ENCODE peak calls at places on chromosome 18, in five cellular contexts. One of them, this sample, is unnamed.

GRCh38 chr18:45571714-45572113 is 43.6 kb upstream of the SLC14A2 start:
- DNase-seq in H1: no peak
- DNase-seq in K562: peak
- DNase-seq in GM12878: no peak
- DNase-seq in HepG2: no peak
- DNase-seq in this sample: peak

GRCh38 chr18:79375441-79375840 is 20.3 kb upstream of the NFATC1 start:
- DNase-seq in H1: no peak
- DNase-seq in K562: no peak
- DNase-seq in GM12878: no peak
- DNase-seq in HepG2: no peak
- DNase-seq in this sample: no peak

GRCh38 chr18:79679552-79680099 is at the start of gene CTDP1:
- DNase-seq in H1: peak
- DNase-seq in K562: peak
- DNase-seq in GM12878: no peak
- DNase-seq in HepG2: peak
- DNase-seq in this sample: peak

GRCh38 chr18:59432796-59433195 is 73.7 kb upstream of the LMAN1 start:
- DNase-seq in H1: no peak
- DNase-seq in K562: no peak
- DNase-seq in GM12878: no peak
- DNase-seq in HepG2: no peak
- DNase-seq in this sample: no peak

GRCh38 chr18:44958040-44958439 is 277.4 kb downstream of the SETBP1 start:
- DNase-seq in H1: no peak
- DNase-seq in K562: no peak
- DNase-seq in GM12878: no peak
- DNase-seq in HepG2: no peak
- DNase-seq in this sample: no peak

GRCh38 chr18:6255121-6255742 is 159.5 kb downstream of the L3MBTL4 start:
- DNase-seq in H1: no peak
- DNase-seq in K562: no peak
- DNase-seq in GM12878: no peak
- DNase-seq in HepG2: no peak
- DNase-seq in this sample: no peak

GRCh38 chr18:79875931-79876461 is 75.5 kb downstream of the SLC66A2 start:
- DNase-seq in H1: no peak
- DNase-seq in K562: no peak
- DNase-seq in GM12878: no peak
- DNase-seq in HepG2: no peak
- DNase-seq in this sample: no peak

GRCh38 chr18:8478166-8478967 is 130.9 kb upstream of the RAB12 start:
- DNase-seq in H1: peak
- DNase-seq in K562: peak
- DNase-seq in GM12878: no peak
- DNase-seq in HepG2: peak
- DNase-seq in this sample: peak

GRCh38 chr18:21894619-21895367 is 154.2 kb downstream of the MIB1 start:
- DNase-seq in H1: no peak
- DNase-seq in K562: no peak
- DNase-seq in GM12878: no peak
- DNase-seq in HepG2: no peak
- DNase-seq in this sample: no peak

GRCh38 chr18:46756559-46757201 is at the start of gene ST8SIA5:
- DNase-seq in H1: peak
- DNase-seq in K562: no peak
- DNase-seq in GM12878: no peak
- DNase-seq in HepG2: no peak
- DNase-seq in this sample: no peak
- TF ChIP-seq EZH2 in H1: peak
- TF ChIP-seq EZH2 in K562: no peak
- TF ChIP-seq EZH2 in GM12878: no peak
- TF ChIP-seq EZH2 in HepG2: no peak
- TF ChIP-seq EZH2 in this sample: no peak

GRCh38 chr18:57631697-57632096 is 10.1 kb upstream of the NARS1 start:
- DNase-seq in H1: no peak
- DNase-seq in K562: peak
- DNase-seq in GM12878: no peak
- DNase-seq in HepG2: no peak
- DNase-seq in this sample: no peak
- TF ChIP-seq RAD21 in H1: no peak
- TF ChIP-seq RAD21 in K562: no peak
- TF ChIP-seq RAD21 in GM12878: no peak
- TF ChIP-seq RAD21 in HepG2: no peak
- TF ChIP-seq RAD21 in this sample: no peak

DNA sequence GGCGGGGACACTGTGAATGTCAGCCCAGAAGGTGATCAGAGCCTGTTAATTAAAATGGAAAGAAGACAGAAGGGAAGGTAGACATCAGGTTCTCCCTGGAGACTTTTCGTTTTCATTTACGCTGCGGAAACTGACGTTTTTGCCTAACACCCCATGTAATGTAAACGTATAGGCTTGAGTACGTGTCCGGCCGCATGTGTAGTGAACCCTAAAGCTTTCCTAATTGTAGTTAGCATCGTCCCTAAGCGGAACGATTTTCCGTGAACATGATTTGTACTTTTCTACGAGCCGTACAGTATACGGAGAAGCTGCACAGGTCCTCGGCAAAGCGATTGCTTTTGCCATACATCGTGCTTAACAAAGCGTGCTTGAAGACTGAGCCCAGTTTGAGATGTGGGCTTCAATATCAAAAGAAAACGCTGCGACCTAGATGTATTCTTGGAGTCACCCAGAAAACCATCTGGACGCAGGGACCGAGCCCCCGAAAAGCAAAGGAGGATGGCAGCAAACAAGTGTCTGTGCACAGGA is 284 bp downstream of the TIMM21 start:
- DNase-seq in H1: no peak
- DNase-seq in K562: no peak
- DNase-seq in GM12878: no peak
- DNase-seq in HepG2: no peak
- DNase-seq in this sample: no peak
- TF ChIP-seq EZH2 in H1: no peak
- TF ChIP-seq EZH2 in K562: no peak
- TF ChIP-seq EZH2 in GM12878: no peak
- TF ChIP-seq EZH2 in HepG2: no peak
- TF ChIP-seq EZH2 in this sample: no peak

GRCh38 chr18:25166113-25166512 is 185.9 kb downstream of the ZNF521 start:
- DNase-seq in H1: no peak
- DNase-seq in K562: no peak
- DNase-seq in GM12878: no peak
- DNase-seq in HepG2: no peak
- DNase-seq in this sample: no peak
- TF ChIP-seq RAD21 in H1: no peak
- TF ChIP-seq RAD21 in K562: no peak
- TF ChIP-seq RAD21 in GM12878: no peak
- TF ChIP-seq RAD21 in HepG2: no peak
- TF ChIP-seq RAD21 in this sample: no peak

GRCh38 chr18:24427484-24427883 is 1.0 kb downstream of the IMPACT start:
- DNase-seq in H1: no peak
- DNase-seq in K562: peak
- DNase-seq in GM12878: no peak
- DNase-seq in HepG2: no peak
- DNase-seq in this sample: no peak

GRCh38 chr18:24428709-24429108 is 2.2 kb downstream of the IMPACT start:
- DNase-seq in H1: no peak
- DNase-seq in K562: no peak
- DNase-seq in GM12878: no peak
- DNase-seq in HepG2: no peak
- DNase-seq in this sample: no peak

GRCh38 chr18:24426073-24426397 is 435 bp upstream of the IMPACT start:
- DNase-seq in H1: no peak
- DNase-seq in K562: no peak
- DNase-seq in GM12878: no peak
- DNase-seq in HepG2: no peak
- DNase-seq in this sample: no peak

GRCh38 chr18:24429188-24429587 is 2.7 kb downstream of the IMPACT start:
- DNase-seq in H1: no peak
- DNase-seq in K562: no peak
- DNase-seq in GM12878: no peak
- DNase-seq in HepG2: no peak
- DNase-seq in this sample: no peak

DNA sequence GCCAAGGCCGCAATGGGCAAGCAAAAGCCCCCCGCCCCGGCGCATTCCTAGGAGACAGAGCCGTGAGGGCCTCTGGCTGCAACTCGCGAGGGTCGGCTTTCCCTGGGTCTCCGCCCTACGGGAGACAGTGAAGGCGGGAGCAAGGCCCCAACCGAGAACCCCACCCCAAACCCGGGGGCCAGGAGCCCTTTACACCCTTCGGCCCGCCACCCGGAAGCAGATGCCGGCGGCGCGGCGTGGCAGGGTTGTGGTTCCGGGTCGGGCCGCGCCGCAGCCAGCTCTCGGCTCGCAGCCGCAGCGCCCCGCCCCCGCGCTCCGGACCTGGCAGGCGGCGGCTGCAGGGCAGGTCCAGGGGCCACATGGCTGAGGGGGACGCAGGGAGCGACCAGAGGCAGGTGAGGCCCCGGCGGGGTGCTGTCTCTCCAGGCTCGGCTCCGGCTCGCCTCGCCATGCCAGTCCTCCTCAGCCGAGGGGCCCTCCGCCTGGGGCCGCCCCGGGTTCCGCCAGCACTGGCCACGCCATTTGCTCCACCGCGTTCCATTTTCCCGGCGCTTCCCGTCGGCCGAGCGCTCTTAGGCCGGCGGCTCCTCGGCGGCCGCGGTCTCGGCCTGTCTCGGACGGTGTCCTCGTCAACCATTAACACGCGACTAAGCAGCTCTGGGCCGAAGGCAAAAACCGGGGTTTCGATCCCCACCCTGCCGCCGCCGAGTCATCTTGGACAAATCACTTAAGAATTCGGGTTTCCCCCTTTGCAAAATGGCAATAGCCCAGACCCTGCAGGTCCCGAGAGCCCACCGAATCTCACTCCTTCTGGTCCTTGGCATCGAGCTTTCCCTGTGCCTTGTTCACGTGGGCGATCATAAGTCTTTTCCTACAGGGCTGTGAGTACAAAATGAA is at the start of gene IMPACT:
- DNase-seq in H1: peak
- DNase-seq in K562: peak
- DNase-seq in GM12878: no peak
- DNase-seq in HepG2: peak
- DNase-seq in this sample: peak
- TF ChIP-seq EZH2 in H1: no peak
- TF ChIP-seq EZH2 in K562: no peak
- TF ChIP-seq EZH2 in GM12878: no peak
- TF ChIP-seq EZH2 in HepG2: no peak
- TF ChIP-seq EZH2 in this sample: no peak

GRCh38 chr18:48321586-48321985 is 87.6 kb downstream of the ZBTB7C start:
- DNase-seq in H1: no peak
- DNase-seq in K562: no peak
- DNase-seq in GM12878: no peak
- DNase-seq in HepG2: no peak
- DNase-seq in this sample: no peak

GRCh38 chr18:48321121-48321520 is 88.1 kb downstream of the ZBTB7C start:
- DNase-seq in H1: no peak
- DNase-seq in K562: no peak
- DNase-seq in GM12878: no peak
- DNase-seq in HepG2: no peak
- DNase-seq in this sample: no peak

GRCh38 chr18:48320639-48320945 is 88.6 kb downstream of the ZBTB7C start:
- DNase-seq in H1: no peak
- DNase-seq in K562: no peak
- DNase-seq in GM12878: no peak
- DNase-seq in HepG2: no peak
- DNase-seq in this sample: no peak

GRCh38 chr18:48318481-48318880 is 90.7 kb downstream of the ZBTB7C start:
- DNase-seq in H1: no peak
- DNase-seq in K562: no peak
- DNase-seq in GM12878: no peak
- DNase-seq in HepG2: no peak
- DNase-seq in this sample: no peak

GRCh38 chr18:48319796-48320638 is 89.2 kb downstream of the ZBTB7C start:
- DNase-seq in H1: no peak
- DNase-seq in K562: no peak
- DNase-seq in GM12878: no peak
- DNase-seq in HepG2: no peak
- DNase-seq in this sample: no peak
- TF ChIP-seq RAD21 in H1: no peak
- TF ChIP-seq RAD21 in K562: no peak
- TF ChIP-seq RAD21 in GM12878: no peak
- TF ChIP-seq RAD21 in HepG2: no peak
- TF ChIP-seq RAD21 in this sample: no peak

DNA sequence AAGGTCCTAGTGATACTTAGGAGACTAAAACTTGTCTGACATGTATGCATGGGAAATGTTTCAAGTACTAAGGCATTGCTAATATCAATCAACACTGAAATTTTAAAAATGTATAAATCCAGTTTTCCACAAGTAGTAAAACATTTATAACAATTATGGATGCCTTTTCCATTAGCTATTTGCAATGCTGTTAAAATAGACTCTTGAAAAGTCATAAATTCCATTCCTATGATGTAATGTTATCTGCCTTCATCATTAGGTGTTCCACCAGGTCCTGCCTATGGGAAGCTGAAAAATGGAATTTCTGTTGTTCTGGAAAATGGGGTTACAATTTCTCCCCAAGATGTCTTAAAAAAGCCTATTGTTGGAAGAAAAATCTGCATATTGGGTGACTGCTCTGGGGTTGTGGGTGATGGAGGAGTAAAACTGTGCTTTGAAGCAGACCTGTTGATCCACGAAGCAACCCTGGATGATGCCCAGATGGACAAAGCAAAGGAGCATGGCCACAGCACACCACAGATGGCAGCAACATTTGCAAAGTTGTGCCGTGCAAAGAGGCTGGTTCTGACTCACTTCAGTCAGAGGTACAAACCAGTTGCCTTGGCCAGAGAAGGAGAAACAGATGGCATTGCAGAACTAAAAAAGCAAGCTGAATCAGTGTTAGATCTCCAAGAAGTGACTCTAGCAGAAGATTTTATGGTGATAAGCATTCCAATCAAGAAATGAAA is 18.7 kb downstream of the ELAC1 start:
- DNase-seq in H1: no peak
- DNase-seq in K562: no peak
- DNase-seq in GM12878: no peak
- DNase-seq in HepG2: no peak
- DNase-seq in this sample: no peak
- TF ChIP-seq EZH2 in H1: no peak
- TF ChIP-seq EZH2 in K562: no peak
- TF ChIP-seq EZH2 in GM12878: no peak
- TF ChIP-seq EZH2 in HepG2: no peak
- TF ChIP-seq EZH2 in this sample: no peak

This sample was measured in HCT116.